ENCODE peak calls at places on chromosomes 7 and 10, in nine cellular contexts. X is AML-193; N is stimulated activated naive CD4-positive, alpha-beta T cell treated with Interleukin-2 at 50 U/mL for 16 hours; E is type B pancreatic cell; I is GDM1; D is activated CD4-positive, CD25-positive, alpha-beta regulatory T cell treated with anti-CD3 and anti-CD28 coated beads, Interleukin-2, amount 50 U/mL, for 72 hours; W is GM23248; Z is activated T-cell treated with anti-CD3 and anti-CD28 coated beads, Interleukin-2, amount 50 U/mL, for 4 hours; O is fibroblast of lung. H is an unnamed sample.

GRCh38 chr7:27200761-27201230 is 905 bp upstream of the HOXA13 start:
- DNase-seq in Z (no peak), E (peak), O (no peak), N (no peak), W (no peak), D (peak), X (no peak), I (no peak), H (peak)

GRCh38 chr10:48399056-48399541 is 92.6 kb downstream of the MAPK8 start:
- DNase-seq in Z (no peak), W (no peak), O (no peak), D (no peak), E (no peak), I (no peak), N (no peak), X (no peak), H (no peak)

GRCh38 chr10:124935946-124936345 is 6.0 kb upstream of the ZRANB1 start:
- DNase-seq in Z (no peak), I (no peak), X (no peak), N (no peak), W (peak), D (no peak), E (no peak), O (no peak), H (no peak)

GRCh38 chr10:47033081-47033480 is 121.9 kb downstream of the PTPN20 start:
- DNase-seq in N (no peak), Z (no peak), W (no peak), O (no peak), X (no peak), E (no peak), I (no peak), D (no peak), H (no peak)

GRCh38 chr7:121303422-121304171 is 25.2 kb upstream of the WNT16 start:
- DNase-seq in N (no peak), I (no peak), X (no peak), D (no peak), Z (no peak), O (no peak), E (no peak), W (no peak), H (no peak)

GRCh38 chr10:16905304-16905703 is 88.1 kb upstream of the RSU1 start:
- DNase-seq in Z (no peak), E (no peak), D (no peak), W (peak), X (no peak), O (peak), I (no peak), N (no peak), H (no peak)

GRCh38 chr7:50542132-50542531 is 23.1 kb downstream of the DDC start:
- DNase-seq in I (no peak), W (no peak), N (no peak), Z (no peak), O (no peak), E (no peak), X (no peak), D (no peak), H (no peak)

GRCh38 chr10:114024876-114025609 is 18.6 kb upstream of the ADRB1 start:
- DNase-seq in O (peak), E (no peak), I (peak), D (no peak), X (peak), N (no peak), W (peak), Z (no peak), H (peak)

GRCh38 chr7:151641587-151641986 is 121.9 kb upstream of the RHEB start:
- DNase-seq in X (no peak), E (no peak), Z (no peak), N (no peak), W (no peak), O (no peak), I (no peak), D (no peak), H (no peak)

GRCh38 chr7:90723866-90724265 is 127.7 kb downstream of the CDK14 start:
- DNase-seq in X (no peak), E (no peak), N (no peak), Z (no peak), W (no peak), O (no peak), I (no peak), D (no peak), H (no peak)

GRCh38 chr10:69492746-69493462 is 41.6 kb downstream of the TSPAN15 start:
- DNase-seq in Z (no peak), W (no peak), D (no peak), I (no peak), O (no peak), N (no peak), E (no peak), X (no peak), H (no peak)

H was measured in Kasumi-1.